ENCODE peak calls at places on chromosomes 5 and 9, in four cellular contexts. Y is CD4-positive, alpha-beta T cell; V is IMR-90; Q is HEK293T. J is an unnamed sample.

GRCh38 chr9:76585487-76586459 is 126.8 kb downstream of the GCNT1 start:
- DNase-seq in Y (no peak), V (no peak), Q (no peak), J (no peak)

GRCh38 chr9:121984726-121985402 is 108.2 kb downstream of the TTLL11 start:
- DNase-seq in Y (no peak), V (peak), Q (no peak), J (no peak)

GRCh38 chr5:132790201-132790870 is 13.3 kb upstream of the SEPTIN8 start:
- DNase-seq in Y (no peak), V (no peak), Q (no peak), J (no peak)

GRCh38 chr5:150301170-150301505 is 1.6 kb downstream of the ARSI start:
- DNase-seq in Y (no peak), V (peak), Q (no peak), J (no peak)

GRCh38 chr9:91580136-91580535 is 156.5 kb upstream of the NFIL3 start:
- DNase-seq in Y (no peak), V (peak), Q (no peak), J (no peak)

GRCh38 chr5:29697786-29698414 is 1495.6 kb upstream of the CDH6 start:
- DNase-seq in Y (no peak), V (no peak), Q (peak), J (no peak)

GRCh38 chr5:13987843-13988464 is 43.5 kb upstream of the DNAH5 start:
- DNase-seq in Y (no peak), V (peak), Q (peak), J (no peak)

GRCh38 chr5:177447611-177448243 is 1.1 kb downstream of the PRR7 start:
- DNase-seq in Y (no peak), V (peak), Q (no peak), J (no peak)

GRCh38 chr9:107976767-107977166 is 487.2 kb upstream of the KLF4 start:
- DNase-seq in Y (no peak), V (no peak), Q (no peak), J (no peak)

GRCh38 chr5:174347183-174347582 is 301.7 kb downstream of the NSG2 start:
- DNase-seq in Y (no peak), V (no peak), Q (no peak), J (no peak)

GRCh38 chr5:178630475-178630930 is 3.7 kb upstream of the CLK4 start:
- DNase-seq in Y (no peak), V (peak), Q (no peak), J (no peak)

GRCh38 chr5:172491481-172491880 is 37.2 kb upstream of the SH3PXD2B start:
- DNase-seq in Y (no peak), V (no peak), Q (no peak), J (no peak)

GRCh38 chr9:38346811-38347735 is 45.4 kb upstream of the ALDH1B1 start:
- DNase-seq in Y (no peak), V (no peak), Q (no peak), J (no peak)

GRCh38 chr9:111287127-111287526 is 42.9 kb downstream of the OR2K2 start:
- DNase-seq in Y (no peak), V (peak), Q (no peak), J (no peak)

GRCh38 chr5:123344819-123345426 is 78.3 kb downstream of the CEP120 start:
- DNase-seq in Y (no peak), V (peak), Q (peak), J (no peak)

GRCh38 chr5:169695919-169696490 is 58.9 kb downstream of the DOCK2 start:
- DNase-seq in Y (no peak), V (peak), Q (peak), J (no peak)

GRCh38 chr5:105593011-105593760 is 2030.6 kb upstream of the NUDT12 start:
- DNase-seq in Y (no peak), V (no peak), Q (no peak), J (no peak)

GRCh38 chr9:14661421-14662059 is 31.7 kb downstream of the ZDHHC21 start:
- DNase-seq in Y (no peak), V (peak), Q (peak), J (no peak)

GRCh38 chr9:129664664-129665007 is 811 bp upstream of the PRRX2 start:
- DNase-seq in Y (no peak), V (no peak), Q (no peak), J (no peak)

GRCh38 chr5:86625148-86625547 is 7.4 kb downstream of the COX7C start:
- DNase-seq in Y (no peak), V (no peak), Q (no peak), J (no peak)

GRCh38 chr5:146580237-146580636 is 64.2 kb upstream of the GPR151 start:
- DNase-seq in Y (no peak), V (no peak), Q (no peak), J (no peak)

GRCh38 chr5:147267082-147267832 is 32.4 kb downstream of the STK32A start:
- DNase-seq in Y (no peak), V (no peak), Q (no peak), J (no peak)

GRCh38 chr9:34381323-34381722 is 4.6 kb upstream of the MYORG start:
- DNase-seq in Y (no peak), V (no peak), Q (no peak), J (no peak)

GRCh38 chr9:81877047-81877446 is 51.2 kb upstream of the SPATA31D4 start:
- DNase-seq in Y (no peak), V (no peak), Q (no peak), J (no peak)

GRCh38 chr5:36215910-36216309 is 25.8 kb downstream of the NADK2 start:
- DNase-seq in Y (no peak), V (no peak), Q (no peak), J (no peak)

GRCh38 chr5:84016090-84016489 is 295.4 kb upstream of the HAPLN1 start:
- DNase-seq in Y (no peak), V (peak), Q (no peak), J (no peak)

GRCh38 chr5:17794201-17794600 is 159.9 kb downstream of the TAF11L14 start:
- DNase-seq in Y (no peak), V (no peak), Q (no peak), J (no peak)

GRCh38 chr9:21715408-21715807 is 87.0 kb upstream of the MTAP start:
- DNase-seq in Y (no peak), V (no peak), Q (no peak), J (no peak)

GRCh38 chr9:81729141-81729540 is 39.8 kb upstream of the TLE1 start:
- DNase-seq in Y (no peak), V (no peak), Q (no peak), J (no peak)

GRCh38 chr9:96246267-96246671 is 55.7 kb downstream of the HSD17B3 start:
- DNase-seq in Y (no peak), V (no peak), Q (no peak), J (no peak)

GRCh38 chr5:128144491-128144890 is 60.9 kb downstream of the SLC12A2 start:
- DNase-seq in Y (no peak), V (peak), Q (no peak), J (no peak)

GRCh38 chr5:120695368-120695880 is 231.3 kb downstream of the PRR16 start:
- DNase-seq in Y (no peak), V (no peak), Q (no peak), J (no peak)

GRCh38 chr9:136088939-136089696 is 6.0 kb downstream of the NACC2 start:
- DNase-seq in Y (no peak), V (no peak), Q (no peak), J (no peak)

GRCh38 chr9:133578524-133579230 is 30.5 kb downstream of the FAM163B start:
- DNase-seq in Y (no peak), V (no peak), Q (no peak), J (no peak)

GRCh38 chr5:88142801-88143692 is 125.6 kb downstream of the TMEM161B start:
- DNase-seq in Y (no peak), V (no peak), Q (no peak), J (no peak)

GRCh38 chr5:71836547-71837112 is 117.6 kb downstream of the CARTPT start:
- DNase-seq in Y (no peak), V (no peak), Q (no peak), J (no peak)

GRCh38 chr5:35188041-35188457 is 42.2 kb downstream of the PRLR start:
- DNase-seq in Y (no peak), V (no peak), Q (no peak), J (no peak)

GRCh38 chr5:15105799-15106393 is 234.3 kb upstream of the ANKH start:
- DNase-seq in Y (no peak), V (peak), Q (peak), J (no peak)